ENCODE peak calls at places on chromosomes 4 and X, in eight cellular contexts. N is neural crest cell, A is left lung, L is AG09309, U is GM12865, F is suprapubic skin, V is AG10803, S is cardiac fibroblast. J is an unnamed sample.
A peak's percentile ranks its signal among the peaks of the same experiment; 100 is the strongest.

GRCh38 chr4:141569141-141569540 is 67.2 kb upstream of the IL15 start:
- DNase-seq in A (no peak), U (no peak), L (no peak), F (no peak), S (peak; percentile 74), V (peak; percentile 20), N (no peak), J (no peak)

GRCh38 chr4:156999175-156999517 is 27.5 kb upstream of the PDGFC start:
- DNase-seq in N (no peak), F (no peak), L (peak; percentile 98), S (peak; percentile 100), A (no peak), V (peak; percentile 99), U (no peak), J (no peak)

GRCh38 chrX:40176256-40176978 is 78.7 kb upstream of the BCOR start:
- DNase-seq in L (no peak), N (no peak), V (no peak), F (no peak), S (peak; percentile 24), U (peak; percentile 88), A (peak; percentile 92), J (peak; percentile 71)

GRCh38 chrX:38154340-38154739 is 66.3 kb downstream of the SRPX start:
- DNase-seq in N (no peak), V (no peak), U (no peak), S (no peak), F (no peak), L (no peak), A (no peak), J (no peak)

GRCh38 chrX:65634732-65635131 is 32.7 kb upstream of the MSN start:
- DNase-seq in V (no peak), A (no peak), N (no peak), F (no peak), U (no peak), L (no peak), S (no peak), J (no peak)

GRCh38 chrX:138711399-138712347 is at the start of gene FGF13:
- DNase-seq in V (no peak), N (peak; percentile 50), U (peak; percentile 2), S (no peak), L (no peak), A (peak; percentile 64), F (peak; percentile 63), J (peak; percentile 13)

GRCh38 chrX:30971761-30972603 is 82.9 kb upstream of the TAB3 start:
- DNase-seq in V (peak; percentile 66), U (peak; percentile 35), F (no peak), A (no peak), N (peak; percentile 9), S (peak; percentile 51), L (peak; percentile 11), J (peak; percentile 18)

GRCh38 chr4:73650255-73650654 is 30.0 kb upstream of the RASSF6 start:
- DNase-seq in F (no peak), L (no peak), U (no peak), N (no peak), A (no peak), V (no peak), S (no peak), J (no peak)

GRCh38 chr4:88858752-88859151 is 161.1 kb upstream of the NAP1L5 start:
- DNase-seq in F (no peak), U (peak; percentile 54), V (no peak), N (no peak), L (no peak), A (no peak), S (no peak), J (peak; percentile 50)

GRCh38 chr4:119958983-119959382 is 107.7 kb downstream of the MAD2L1 start:
- DNase-seq in N (no peak), V (no peak), S (no peak), A (no peak), L (no peak), F (no peak), U (no peak), J (no peak)

GRCh38 chr4:140367738-140368137 is 5.7 kb upstream of the SCOC start:
- DNase-seq in N (no peak), V (peak; percentile 38), L (no peak), U (no peak), F (no peak), A (no peak), S (peak; percentile 66), J (no peak)

GRCh38 chrX:46961574-46962279 is 49.5 kb downstream of the JADE3 start:
- DNase-seq in A (no peak), V (no peak), S (no peak), U (peak; percentile 27), F (no peak), N (no peak), L (no peak), J (no peak)

GRCh38 chrX:134459683-134460004 is 321 bp upstream of the HPRT1 start:
- DNase-seq in V (no peak), L (no peak), U (no peak), N (no peak), F (no peak), S (peak; percentile 32), A (no peak), J (no peak)

GRCh38 chrX:76919761-76920160 is 492.3 kb downstream of the MAGEE1 start:
- DNase-seq in L (no peak), V (no peak), N (no peak), F (no peak), U (peak; percentile 37), S (no peak), A (no peak), J (no peak)

GRCh38 chr4:8215001-8215427 is 15.9 kb downstream of the SH3TC1 start:
- DNase-seq in A (peak; percentile 42), L (peak; percentile 64), V (peak; percentile 77), U (no peak), N (no peak), F (no peak), S (peak; percentile 91), J (no peak)

GRCh38 chrX:150649096-150649870 is 43.9 kb upstream of the MTMR1 start:
- DNase-seq in A (no peak), F (no peak), L (no peak), U (no peak), S (peak; percentile 72), N (no peak), V (peak; percentile 69), J (no peak)

GRCh38 chr4:37793562-37793961 is 32.9 kb upstream of the PGM2 start:
- DNase-seq in A (no peak), N (no peak), F (no peak), V (peak; percentile 18), S (peak; percentile 54), L (no peak), U (peak; percentile 26), J (no peak)

GRCh38 chr4:107711831-107712230 is 8.2 kb downstream of the PAPSS1 start:
- DNase-seq in F (no peak), N (no peak), S (no peak), L (no peak), V (no peak), U (no peak), A (no peak), J (no peak)

DNA sequence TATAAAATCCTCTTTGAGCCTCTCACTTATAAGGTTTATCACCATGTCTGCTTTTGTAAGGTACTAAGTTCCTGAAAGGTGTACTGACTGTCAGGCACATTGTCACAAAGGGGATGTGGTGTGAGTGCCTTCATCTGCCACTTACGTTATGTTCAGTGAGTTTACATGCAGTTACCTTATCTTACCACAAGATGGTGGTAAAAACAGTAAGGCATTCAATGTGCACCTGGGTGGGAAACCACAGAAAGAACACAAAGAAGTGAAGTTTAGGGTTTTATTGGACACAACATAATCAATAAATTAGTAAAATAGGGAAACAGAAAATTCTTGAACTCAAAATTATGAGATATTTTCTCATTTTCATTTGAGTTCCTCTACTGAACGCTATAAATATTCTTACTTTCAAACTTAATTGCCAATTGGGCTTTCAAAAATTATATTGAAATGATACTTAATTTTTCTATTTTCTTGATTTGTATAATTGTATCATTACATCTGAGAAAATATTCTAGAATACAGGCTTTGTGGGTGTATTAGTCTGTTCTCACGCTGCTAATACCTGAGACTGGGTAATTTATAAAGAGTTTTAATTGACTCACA is 650.8 kb downstream of the PCDH7 start:
- DNase-seq in V (peak; percentile 24), L (no peak), S (peak; percentile 61), F (no peak), N (no peak), U (peak; percentile 46), A (no peak), J (peak; percentile 44)
- TF ChIP-seq CTCF in V (peak; percentile 76), L (peak; percentile 76), S (peak; percentile 78), F (peak; percentile 16), N (peak; percentile 80), U (peak; percentile 59), A (peak; percentile 51), J (peak; percentile 35)

GRCh38 chr4:143336828-143337599 is at the start of gene GAB1:
- DNase-seq in F (peak; percentile 85), S (peak; percentile 84), L (no peak), A (peak; percentile 93), U (peak; percentile 90), V (peak; percentile 52), N (peak; percentile 66), J (peak; percentile 88)
- TF ChIP-seq CTCF in F (no peak), S (no peak), L (peak; percentile 12), A (no peak), U (no peak), V (peak; percentile 25), N (peak; percentile 48), J (no peak)

DNA sequence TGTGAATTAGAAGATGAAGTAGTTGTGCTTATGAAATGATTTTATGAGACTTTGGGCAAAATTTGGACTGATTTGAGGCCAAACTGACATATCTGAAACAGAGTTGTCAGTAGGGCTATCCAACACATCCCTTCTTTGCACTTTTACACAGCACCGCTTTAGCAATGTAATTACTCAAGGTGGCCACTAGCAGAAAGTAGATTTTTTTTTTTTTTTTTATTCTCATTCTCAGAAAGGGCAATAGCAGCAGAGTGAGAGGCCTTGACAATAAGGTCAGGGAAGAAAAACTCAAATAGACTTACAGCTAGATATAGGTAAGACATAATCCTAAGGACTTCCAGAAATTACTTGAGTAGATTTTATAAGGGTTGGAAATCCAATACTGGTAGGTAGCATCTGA is 414.3 kb downstream of the NAP1L3 start:
- DNase-seq in A (no peak), U (no peak), N (no peak), F (no peak), S (no peak), V (no peak), L (no peak), J (no peak)
- TF ChIP-seq CTCF in A (no peak), U (no peak), N (peak; percentile 51), F (no peak), S (no peak), V (no peak), L (no peak), J (no peak)

GRCh38 chr4:149896428-149896827 is 80.8 kb upstream of the IQCM start:
- DNase-seq in N (no peak), V (peak; percentile 62), A (no peak), U (no peak), F (no peak), L (peak; percentile 24), S (peak; percentile 51), J (no peak)

GRCh38 chr4:149901128-149901527 is 85.5 kb upstream of the IQCM start:
- DNase-seq in F (no peak), V (no peak), U (no peak), S (no peak), A (no peak), N (no peak), L (no peak), J (no peak)

DNA sequence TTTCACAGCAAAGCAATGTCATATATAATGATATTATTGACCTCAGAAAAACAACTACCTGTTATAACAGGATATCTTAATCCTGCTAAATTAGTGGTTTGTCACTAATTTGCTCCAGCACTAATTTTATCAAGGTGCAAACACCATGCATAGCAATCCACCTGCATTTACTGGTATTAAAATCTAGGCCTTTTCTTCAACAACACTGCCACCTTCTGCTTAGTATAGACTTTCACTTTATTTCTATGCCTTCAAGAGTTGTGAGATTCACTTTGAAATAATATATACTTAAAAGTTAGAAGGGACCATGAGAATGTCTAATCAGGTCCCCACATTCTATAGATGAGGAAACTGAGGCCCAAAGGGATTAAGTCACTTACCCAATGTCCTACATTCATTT is 82.1 kb upstream of the IQCM start:
- DNase-seq in F (no peak), V (peak; percentile 20), L (no peak), U (peak; percentile 5), S (peak; percentile 53), A (no peak), N (no peak), J (peak; percentile 7)
- TF ChIP-seq CTCF in F (no peak), V (peak; percentile 65), L (peak; percentile 45), U (peak; percentile 24), S (peak; percentile 34), A (no peak), N (peak; percentile 74), J (no peak)

J was measured in GM20000.